ENCODE peak calls at places on chromosomes 5 and 9, in eight cellular contexts. One of them, this sample, is unnamed.

GRCh38 chr5:40678021-40678939 is 1.4 kb upstream of the PTGER4 start:
- DNase-seq in RWPE1: no peak
- DNase-seq in GM10248: no peak
- DNase-seq in CD4-positive, alpha-beta T cell: no peak
- DNase-seq in heart right ventricle: no peak
- DNase-seq in fibroblast of lung: peak; percentile 26
- DNase-seq in mammary epithelial cell: peak; percentile 19
- DNase-seq in endodermal cell: no peak
- DNase-seq in this sample: peak; percentile 39

GRCh38 chr9:124497441-124497840 is 9.8 kb downstream of the NR5A1 start:
- DNase-seq in endodermal cell: no peak
- DNase-seq in mammary epithelial cell: no peak
- DNase-seq in GM10248: no peak
- DNase-seq in RWPE1: no peak
- DNase-seq in fibroblast of lung: no peak
- DNase-seq in heart right ventricle: no peak
- DNase-seq in CD4-positive, alpha-beta T cell: no peak
- DNase-seq in this sample: no peak

GRCh38 chr9:100098241-100098886 is 436 bp downstream of the ERP44 start:
- DNase-seq in mammary epithelial cell: peak; percentile 91
- DNase-seq in fibroblast of lung: peak; percentile 46
- DNase-seq in RWPE1: peak; percentile 96
- DNase-seq in heart right ventricle: peak; percentile 50
- DNase-seq in CD4-positive, alpha-beta T cell: peak; percentile 5
- DNase-seq in GM10248: peak; percentile 28
- DNase-seq in endodermal cell: peak; percentile 94
- DNase-seq in this sample: peak; percentile 87

GRCh38 chr5:5686356-5686755 is 263.9 kb downstream of the ICE1 start:
- DNase-seq in CD4-positive, alpha-beta T cell: no peak
- DNase-seq in endodermal cell: no peak
- DNase-seq in heart right ventricle: no peak
- DNase-seq in RWPE1: no peak
- DNase-seq in GM10248: no peak
- DNase-seq in mammary epithelial cell: no peak
- DNase-seq in fibroblast of lung: no peak
- DNase-seq in this sample: no peak

GRCh38 chr9:12819436-12820185 is 44.8 kb downstream of the LURAP1L start:
- DNase-seq in RWPE1: no peak
- DNase-seq in CD4-positive, alpha-beta T cell: no peak
- DNase-seq in GM10248: peak; percentile 32
- DNase-seq in fibroblast of lung: peak; percentile 46
- DNase-seq in mammary epithelial cell: no peak
- DNase-seq in endodermal cell: peak; percentile 80
- DNase-seq in heart right ventricle: no peak
- DNase-seq in this sample: peak; percentile 43

GRCh38 chr9:123713282-123713681 is 216.6 kb downstream of the DENND1A start:
- DNase-seq in endodermal cell: no peak
- DNase-seq in CD4-positive, alpha-beta T cell: no peak
- DNase-seq in GM10248: no peak
- DNase-seq in RWPE1: no peak
- DNase-seq in mammary epithelial cell: no peak
- DNase-seq in heart right ventricle: no peak
- DNase-seq in fibroblast of lung: no peak
- DNase-seq in this sample: no peak

GRCh38 chr5:22965960-22966359 is 112.8 kb upstream of the CDH12 start:
- DNase-seq in heart right ventricle: no peak
- DNase-seq in GM10248: no peak
- DNase-seq in fibroblast of lung: no peak
- DNase-seq in mammary epithelial cell: no peak
- DNase-seq in CD4-positive, alpha-beta T cell: no peak
- DNase-seq in endodermal cell: no peak
- DNase-seq in RWPE1: no peak
- DNase-seq in this sample: no peak

GRCh38 chr5:21919417-21920022 is 933.6 kb downstream of the CDH12 start:
- DNase-seq in RWPE1: peak; percentile 57
- DNase-seq in endodermal cell: peak; percentile 64
- DNase-seq in GM10248: peak; percentile 40
- DNase-seq in heart right ventricle: no peak
- DNase-seq in fibroblast of lung: peak; percentile 25
- DNase-seq in mammary epithelial cell: peak; percentile 22
- DNase-seq in CD4-positive, alpha-beta T cell: no peak
- DNase-seq in this sample: peak; percentile 59

GRCh38 chr5:113606298-113607134 is 93.0 kb downstream of the YTHDC2 start:
- DNase-seq in RWPE1: peak; percentile 77
- DNase-seq in mammary epithelial cell: peak; percentile 38
- DNase-seq in endodermal cell: peak; percentile 86
- DNase-seq in heart right ventricle: peak; percentile 53
- DNase-seq in fibroblast of lung: peak; percentile 47
- DNase-seq in CD4-positive, alpha-beta T cell: peak; percentile 18
- DNase-seq in GM10248: peak; percentile 32
- DNase-seq in this sample: peak; percentile 70

GRCh38 chr5:143913008-143913752 is 101.2 kb downstream of the HMHB1 start:
- DNase-seq in GM10248: no peak
- DNase-seq in RWPE1: peak; percentile 84
- DNase-seq in endodermal cell: no peak
- DNase-seq in fibroblast of lung: peak; percentile 91
- DNase-seq in mammary epithelial cell: peak; percentile 93
- DNase-seq in CD4-positive, alpha-beta T cell: no peak
- DNase-seq in heart right ventricle: no peak
- DNase-seq in this sample: peak; percentile 74

GRCh38 chr5:16866795-16867584 is 69.1 kb downstream of the MYO10 start:
- DNase-seq in CD4-positive, alpha-beta T cell: no peak
- DNase-seq in mammary epithelial cell: no peak
- DNase-seq in GM10248: no peak
- DNase-seq in fibroblast of lung: peak; percentile 76
- DNase-seq in heart right ventricle: no peak
- DNase-seq in endodermal cell: peak; percentile 75
- DNase-seq in RWPE1: no peak
- DNase-seq in this sample: no peak

DNA sequence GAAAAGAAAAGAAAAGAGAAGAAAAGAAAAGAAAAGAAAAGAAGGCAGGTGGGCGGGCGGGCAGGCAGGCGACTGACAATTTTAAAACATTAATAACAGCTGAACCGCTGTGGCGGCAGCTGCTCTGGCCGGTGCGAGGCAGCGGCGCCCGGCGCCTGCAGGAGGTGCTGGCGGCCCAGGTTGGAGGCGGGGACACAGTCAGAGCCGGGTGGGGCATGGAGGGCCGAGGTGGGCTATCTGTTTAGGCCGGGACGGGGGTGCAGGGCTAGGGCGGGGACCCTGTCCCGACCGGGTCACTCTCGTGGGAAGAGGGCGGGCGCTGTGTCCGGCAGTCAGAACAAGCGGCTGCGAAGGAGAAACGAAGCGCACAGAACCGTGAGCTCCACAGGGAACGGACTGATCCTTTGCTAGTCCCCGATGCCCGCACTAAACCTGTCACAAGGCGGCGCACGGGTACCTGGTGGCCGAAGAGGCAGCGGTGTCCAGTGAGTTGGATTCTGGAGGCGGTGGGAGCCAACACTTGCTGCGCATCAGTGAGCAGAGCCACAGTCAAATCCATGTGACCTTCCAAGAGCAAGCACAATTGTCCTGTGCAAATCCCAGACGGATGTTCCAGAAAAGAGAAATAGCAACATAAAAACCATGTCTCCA is 13.6 kb upstream of the ALDOB start:
- DNase-seq in mammary epithelial cell: peak; percentile 64
- DNase-seq in RWPE1: peak; percentile 82
- DNase-seq in endodermal cell: peak; percentile 96
- DNase-seq in GM10248: peak; percentile 79
- DNase-seq in heart right ventricle: peak; percentile 61
- DNase-seq in fibroblast of lung: peak; percentile 48
- DNase-seq in CD4-positive, alpha-beta T cell: peak; percentile 22
- DNase-seq in this sample: peak; percentile 75
- TF ChIP-seq CTCF in mammary epithelial cell: peak; percentile 44
- TF ChIP-seq CTCF in RWPE1: peak; percentile 99
- TF ChIP-seq CTCF in endodermal cell: peak; percentile 89
- TF ChIP-seq CTCF in GM10248: peak; percentile 61
- TF ChIP-seq CTCF in heart right ventricle: peak; percentile 79
- TF ChIP-seq CTCF in fibroblast of lung: peak; percentile 56
- TF ChIP-seq CTCF in CD4-positive, alpha-beta T cell: peak; percentile 56
- TF ChIP-seq CTCF in this sample: peak; percentile 64

DNA sequence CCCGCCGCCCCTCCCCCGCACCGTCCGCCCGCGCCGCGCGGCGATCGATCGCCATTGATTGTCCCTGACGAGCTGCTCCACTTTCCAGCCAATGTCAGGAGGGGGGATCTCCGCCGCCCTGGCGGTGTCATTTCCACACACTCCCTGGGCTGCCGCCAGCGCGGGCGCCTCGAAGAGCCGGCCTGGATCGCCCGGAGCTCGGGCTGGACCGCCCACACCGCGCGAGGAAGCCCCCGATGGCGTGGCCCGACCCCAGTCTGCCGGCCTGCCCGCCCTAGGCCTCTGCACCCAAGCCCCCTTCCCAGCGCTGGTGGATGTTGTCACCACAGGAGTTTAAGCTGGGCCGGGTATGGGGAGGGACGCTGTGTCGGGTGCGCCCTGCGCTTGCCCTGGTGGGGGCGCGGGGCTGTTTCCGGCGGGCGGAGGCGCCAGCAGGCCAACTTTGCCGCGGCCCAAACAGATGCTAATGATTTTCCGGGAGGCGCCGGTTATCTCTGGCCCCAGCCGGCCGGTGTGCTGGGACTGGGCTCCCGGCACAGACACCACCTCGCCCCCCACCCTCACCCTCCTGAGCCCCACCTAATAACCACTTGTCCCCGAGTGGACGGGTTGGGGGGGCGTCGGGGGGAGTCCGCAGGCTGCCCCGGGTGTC is 10.6 kb upstream of the CXXC5 start:
- DNase-seq in GM10248: peak; percentile 81
- DNase-seq in fibroblast of lung: peak; percentile 84
- DNase-seq in heart right ventricle: peak; percentile 88
- DNase-seq in CD4-positive, alpha-beta T cell: no peak
- DNase-seq in endodermal cell: peak; percentile 93
- DNase-seq in RWPE1: no peak
- DNase-seq in mammary epithelial cell: peak; percentile 46
- DNase-seq in this sample: peak; percentile 67
- TF ChIP-seq CTCF in GM10248: peak; percentile 34
- TF ChIP-seq CTCF in fibroblast of lung: no peak
- TF ChIP-seq CTCF in heart right ventricle: peak; percentile 40
- TF ChIP-seq CTCF in CD4-positive, alpha-beta T cell: no peak
- TF ChIP-seq CTCF in endodermal cell: no peak
- TF ChIP-seq CTCF in RWPE1: no peak
- TF ChIP-seq CTCF in mammary epithelial cell: no peak
- TF ChIP-seq CTCF in this sample: peak; percentile 9

GRCh38 chr5:136216230-136216629 is 23.3 kb upstream of the SMIM32 start:
- DNase-seq in heart right ventricle: no peak
- DNase-seq in endodermal cell: no peak
- DNase-seq in RWPE1: no peak
- DNase-seq in GM10248: no peak
- DNase-seq in fibroblast of lung: no peak
- DNase-seq in CD4-positive, alpha-beta T cell: no peak
- DNase-seq in mammary epithelial cell: no peak
- DNase-seq in this sample: no peak
- TF ChIP-seq CTCF in heart right ventricle: no peak
- TF ChIP-seq CTCF in endodermal cell: peak; percentile 38
- TF ChIP-seq CTCF in RWPE1: no peak
- TF ChIP-seq CTCF in GM10248: no peak
- TF ChIP-seq CTCF in fibroblast of lung: no peak
- TF ChIP-seq CTCF in CD4-positive, alpha-beta T cell: no peak
- TF ChIP-seq CTCF in mammary epithelial cell: no peak
- TF ChIP-seq CTCF in this sample: no peak

DNA sequence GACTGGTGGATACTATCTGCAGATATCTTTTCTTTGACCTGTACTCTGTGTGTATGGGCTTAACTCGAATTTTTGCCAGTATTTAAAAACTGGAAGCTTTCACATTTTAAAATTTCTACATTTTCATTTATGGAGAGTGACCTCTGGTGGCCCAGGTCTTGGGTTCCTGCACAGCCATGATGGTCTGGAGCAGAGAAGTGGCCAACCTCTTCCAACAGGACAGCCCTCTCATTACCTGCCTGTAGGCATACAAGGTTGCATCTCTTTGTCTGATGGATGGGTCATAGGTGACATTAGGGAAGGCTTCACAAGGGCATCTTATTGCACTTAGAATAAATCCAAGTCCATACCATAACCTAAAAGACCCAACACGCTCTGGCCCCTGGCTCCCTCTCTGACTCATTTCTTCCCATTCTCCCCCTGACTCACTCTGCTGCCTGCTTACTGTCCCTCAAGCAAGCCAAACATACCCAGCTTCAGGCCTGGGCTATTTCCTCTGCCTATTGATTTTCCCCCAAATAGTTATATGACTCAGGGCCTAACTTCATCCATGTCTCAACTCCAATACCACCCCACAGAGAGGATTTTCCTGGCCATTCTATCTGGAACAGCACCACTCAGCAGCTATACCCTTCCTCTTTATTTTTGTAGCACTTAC is 113.3 kb upstream of the SLC1A3 start:
- DNase-seq in endodermal cell: no peak
- DNase-seq in CD4-positive, alpha-beta T cell: no peak
- DNase-seq in mammary epithelial cell: peak; percentile 32
- DNase-seq in GM10248: no peak
- DNase-seq in RWPE1: peak; percentile 52
- DNase-seq in fibroblast of lung: peak; percentile 82
- DNase-seq in heart right ventricle: no peak
- DNase-seq in this sample: peak; percentile 39
- TF ChIP-seq CTCF in endodermal cell: peak; percentile 36
- TF ChIP-seq CTCF in CD4-positive, alpha-beta T cell: no peak
- TF ChIP-seq CTCF in mammary epithelial cell: no peak
- TF ChIP-seq CTCF in GM10248: no peak
- TF ChIP-seq CTCF in RWPE1: no peak
- TF ChIP-seq CTCF in fibroblast of lung: no peak
- TF ChIP-seq CTCF in heart right ventricle: no peak
- TF ChIP-seq CTCF in this sample: no peak

DNA sequence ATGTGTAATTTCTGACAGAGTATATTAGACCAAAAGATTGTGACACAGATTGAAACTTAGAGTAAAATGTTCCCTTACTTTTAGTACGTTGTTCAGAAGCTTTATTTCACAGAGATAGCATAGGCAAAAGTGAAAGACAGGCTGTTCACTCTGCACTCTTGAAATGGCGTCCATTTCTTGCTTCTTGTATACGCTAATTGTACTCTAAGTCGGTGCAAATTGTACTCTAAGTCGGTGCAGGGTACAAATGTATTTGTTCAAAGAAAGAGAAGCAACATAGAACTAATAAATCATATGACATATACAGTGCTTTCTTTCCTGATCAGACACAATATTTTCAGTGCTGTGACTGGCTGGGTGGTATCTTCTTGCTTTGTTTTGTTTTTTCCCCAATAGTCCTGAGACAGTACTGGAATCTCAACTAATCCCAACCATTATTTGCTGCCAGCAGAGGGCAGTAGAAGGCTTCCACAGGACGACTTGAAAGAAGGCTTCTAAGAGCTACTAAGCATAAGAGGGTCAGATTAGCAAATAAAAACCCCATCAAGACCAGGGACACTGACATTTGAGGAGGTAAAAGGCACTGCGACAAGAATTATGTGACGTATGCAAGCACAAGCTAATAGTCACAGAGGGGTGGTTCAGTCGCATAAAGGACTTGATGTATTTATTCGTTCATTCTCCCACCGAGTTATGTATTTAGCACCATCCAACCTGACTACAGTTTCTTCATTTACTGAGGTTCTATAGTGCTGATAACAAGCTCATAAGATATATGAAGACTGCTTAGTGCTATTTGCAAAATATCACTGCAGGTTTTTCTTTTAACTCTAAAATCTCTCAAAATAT is 831.8 kb downstream of the TAF11L14 start:
- DNase-seq in RWPE1: peak; percentile 36
- DNase-seq in mammary epithelial cell: peak; percentile 51
- DNase-seq in heart right ventricle: peak; percentile 14
- DNase-seq in CD4-positive, alpha-beta T cell: no peak
- DNase-seq in GM10248: peak; percentile 39
- DNase-seq in endodermal cell: peak; percentile 88
- DNase-seq in fibroblast of lung: peak; percentile 43
- DNase-seq in this sample: peak; percentile 78
- TF ChIP-seq CTCF in RWPE1: peak; percentile 87
- TF ChIP-seq CTCF in mammary epithelial cell: peak; percentile 81
- TF ChIP-seq CTCF in heart right ventricle: peak; percentile 45
- TF ChIP-seq CTCF in CD4-positive, alpha-beta T cell: peak; percentile 16
- TF ChIP-seq CTCF in GM10248: peak; percentile 86
- TF ChIP-seq CTCF in endodermal cell: peak; percentile 88
- TF ChIP-seq CTCF in fibroblast of lung: peak; percentile 65
- TF ChIP-seq CTCF in this sample: peak; percentile 63

GRCh38 chr9:107260437-107261081 is 22.5 kb upstream of the RAD23B start:
- DNase-seq in endodermal cell: no peak
- DNase-seq in mammary epithelial cell: peak; percentile 49
- DNase-seq in CD4-positive, alpha-beta T cell: no peak
- DNase-seq in GM10248: peak; percentile 74
- DNase-seq in RWPE1: no peak
- DNase-seq in heart right ventricle: no peak
- DNase-seq in fibroblast of lung: no peak
- DNase-seq in this sample: no peak
- TF ChIP-seq CTCF in endodermal cell: peak; percentile 50
- TF ChIP-seq CTCF in mammary epithelial cell: no peak
- TF ChIP-seq CTCF in CD4-positive, alpha-beta T cell: no peak
- TF ChIP-seq CTCF in GM10248: no peak
- TF ChIP-seq CTCF in RWPE1: no peak
- TF ChIP-seq CTCF in heart right ventricle: no peak
- TF ChIP-seq CTCF in fibroblast of lung: no peak
- TF ChIP-seq CTCF in this sample: no peak

This sample was measured in MCF 10A.